ENCODE peak calls at places on chromosomes 13 and 19, in six cellular contexts. R, Q, V, U, J and S are unnamed samples.

GRCh38 chr13:30047154-30047874 is 196.9 kb upstream of the UBL3 start:
- DNase-seq in R (no peak), Q (peak; percentile 73), V (no peak), U (no peak), J (no peak), S (no peak)

GRCh38 chr19:42068361-42068755 is 1.6 kb downstream of the GRIK5 start:
- DNase-seq in R (no peak), Q (no peak), V (no peak), U (no peak), J (no peak), S (no peak)

GRCh38 chr19:37966211-37967072 is 59.4 kb downstream of the SIPA1L3 start:
- DNase-seq in R (no peak), Q (peak; percentile 70), V (no peak), U (no peak), J (no peak), S (no peak)

GRCh38 chr13:103009061-103009840 is 57.0 kb downstream of the SLC10A2 start:
- DNase-seq in R (no peak), Q (no peak), V (no peak), U (no peak), J (no peak), S (no peak)

GRCh38 chr13:66362485-66362884 is 867.7 kb downstream of the PCDH9 start:
- DNase-seq in R (no peak), Q (peak; percentile 14), V (no peak), U (no peak), J (no peak), S (no peak)

GRCh38 chr19:57515218-57515617 is 11.9 kb upstream of the ZNF549 start:
- DNase-seq in R (no peak), Q (no peak), V (no peak), U (no peak), J (no peak), S (no peak)

GRCh38 chr13:102122147-102122546 is 279.7 kb downstream of the FGF14 start:
- DNase-seq in R (no peak), Q (no peak), V (no peak), U (no peak), J (no peak), S (no peak)

GRCh38 chr19:45114116-45114515 is 21.1 kb downstream of the PPP1R37 start:
- DNase-seq in R (no peak), Q (no peak), V (no peak), U (no peak), J (no peak), S (no peak)

GRCh38 chr19:39372047-39372802 is 18.7 kb downstream of the PAF1 start:
- DNase-seq in R (peak; percentile 72), Q (peak; percentile 95), V (no peak), U (no peak), J (peak; percentile 59), S (no peak)

GRCh38 chr19:41564515-41565383 is 11.2 kb upstream of the CEACAM21 start:
- DNase-seq in R (no peak), Q (no peak), V (peak; percentile 75), U (no peak), J (no peak), S (no peak)

GRCh38 chr13:71828117-71828516 is 38.9 kb downstream of the DACH1 start:
- DNase-seq in R (no peak), Q (no peak), V (no peak), U (no peak), J (no peak), S (no peak)

GRCh38 chr13:85503797-85504196 is 295.4 kb downstream of the SLITRK6 start:
- DNase-seq in R (no peak), Q (peak; percentile 84), V (no peak), U (no peak), J (no peak), S (no peak)

GRCh38 chr19:48683349-48683748 is 10.5 kb upstream of the NTN5 start:
- DNase-seq in R (no peak), Q (peak; percentile 52), V (no peak), U (no peak), J (peak; percentile 63), S (no peak)

GRCh38 chr13:23637813-23638212 is 67.6 kb downstream of the TNFRSF19 start:
- DNase-seq in R (peak; percentile 35), Q (no peak), V (no peak), U (no peak), J (no peak), S (no peak)

GRCh38 chr13:89923052-89923451 is 1424.4 kb upstream of the MIR17HG start:
- DNase-seq in R (no peak), Q (no peak), V (no peak), U (no peak), J (no peak), S (no peak)

GRCh38 chr13:89920461-89920860 is 1427.0 kb upstream of the MIR17HG start:
- DNase-seq in R (no peak), Q (no peak), V (no peak), U (no peak), J (no peak), S (no peak)

GRCh38 chr13:89923731-89924130 is 1423.8 kb upstream of the MIR17HG start:
- DNase-seq in R (no peak), Q (peak; percentile 14), V (no peak), U (no peak), J (no peak), S (no peak)

GRCh38 chr13:89930861-89931260 is 1416.6 kb upstream of the MIR17HG start:
- DNase-seq in R (no peak), Q (no peak), V (peak; percentile 70), U (no peak), J (no peak), S (no peak)

DNA sequence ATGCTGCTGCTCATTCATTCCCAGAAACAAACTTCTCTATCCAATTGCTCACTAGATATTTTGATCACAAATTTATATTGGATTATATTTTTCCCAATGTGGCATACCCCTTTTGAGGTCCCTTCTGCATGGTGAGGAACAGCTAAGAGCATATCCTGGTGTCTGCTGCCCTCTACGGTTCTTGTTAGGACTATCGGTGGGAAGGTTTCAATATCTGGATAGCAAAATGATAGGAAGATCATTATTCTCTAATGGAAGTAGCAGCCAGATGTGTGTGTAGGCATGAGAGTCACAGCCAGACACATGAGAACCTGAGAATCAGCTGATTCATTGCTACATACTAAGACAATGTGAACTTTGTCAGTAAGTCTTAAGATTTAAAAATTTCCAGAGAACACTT is 1422.4 kb upstream of the MIR17HG start:
- DNase-seq in R (no peak), Q (peak; percentile 14), V (peak; percentile 66), U (peak; percentile 16), J (no peak), S (no peak)
- TF ChIP-seq CTCF in R (no peak), Q (peak; percentile 45), V (peak; percentile 84), U (peak; percentile 48), J (peak; percentile 32), S (peak; percentile 64)

DNA sequence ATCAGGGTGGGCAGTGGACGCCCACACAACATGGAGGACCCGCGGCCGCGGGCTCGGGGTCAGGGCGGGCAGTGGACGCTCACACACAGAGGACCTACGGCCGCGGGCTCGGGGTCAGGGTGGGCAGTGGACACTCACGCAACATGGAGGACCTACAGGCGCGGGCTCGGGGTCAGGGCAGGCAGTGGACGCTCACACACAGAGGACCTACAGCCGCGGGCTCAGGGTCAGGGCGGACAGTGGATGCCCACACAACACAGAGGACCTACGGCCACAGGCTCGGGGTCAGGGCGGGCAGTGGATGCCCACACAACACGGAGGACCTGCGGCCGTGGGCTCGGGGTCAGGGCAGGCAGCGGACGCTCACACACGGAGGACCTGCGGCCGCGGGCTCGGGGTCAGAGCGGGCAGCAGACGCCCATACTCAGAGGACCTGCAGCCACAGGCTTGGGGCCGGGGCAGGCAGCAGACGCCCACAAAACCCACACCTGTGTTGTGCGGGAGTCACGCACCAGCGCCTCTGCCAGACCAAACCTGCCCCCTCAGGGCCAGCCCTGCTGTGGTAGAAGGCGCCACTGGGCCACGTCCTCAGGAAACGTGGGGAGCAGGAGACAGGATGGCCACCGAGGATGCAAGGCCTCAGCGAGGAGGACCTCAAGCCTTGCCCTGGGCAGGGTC is 27.6 kb upstream of the C13orf46 start:
- DNase-seq in R (no peak), Q (no peak), V (no peak), U (no peak), J (no peak), S (no peak)
- TF ChIP-seq CTCF in R (no peak), Q (no peak), V (no peak), U (no peak), J (no peak), S (no peak)

DNA sequence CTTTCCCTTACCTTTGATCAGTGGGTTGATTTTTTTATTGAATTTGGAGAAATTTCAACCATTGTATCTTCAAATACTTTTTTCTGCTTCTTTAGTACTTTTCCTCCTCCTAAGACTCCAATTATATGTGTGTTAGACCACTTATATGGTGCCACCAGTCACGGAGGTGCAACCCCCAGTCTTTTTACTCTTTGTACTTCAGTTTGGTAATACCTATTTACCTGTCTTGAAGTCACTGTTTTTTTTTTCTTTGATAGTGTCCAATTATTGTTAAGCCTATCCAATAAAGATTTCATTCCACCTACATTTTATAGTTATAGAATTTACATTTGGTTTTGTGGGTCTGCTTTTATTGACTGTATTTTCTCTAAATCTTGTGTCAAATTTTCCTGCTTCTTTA is 14.9 kb downstream of the ZNF283 start:
- DNase-seq in R (no peak), Q (no peak), V (no peak), U (no peak), J (no peak), S (no peak)
- TF ChIP-seq CTCF in R (no peak), Q (no peak), V (no peak), U (no peak), J (no peak), S (no peak)

GRCh38 chr19:11587302-11587972 is 9.8 kb upstream of the ZNF627 start:
- DNase-seq in R (peak; percentile 71), Q (peak; percentile 18), V (peak; percentile 94), U (peak; percentile 84), J (peak; percentile 86), S (peak; percentile 70)

GRCh38 chr19:11594084-11594483 is 3.2 kb upstream of the ZNF627 start:
- DNase-seq in R (no peak), Q (no peak), V (no peak), U (no peak), J (no peak), S (no peak)

DNA sequence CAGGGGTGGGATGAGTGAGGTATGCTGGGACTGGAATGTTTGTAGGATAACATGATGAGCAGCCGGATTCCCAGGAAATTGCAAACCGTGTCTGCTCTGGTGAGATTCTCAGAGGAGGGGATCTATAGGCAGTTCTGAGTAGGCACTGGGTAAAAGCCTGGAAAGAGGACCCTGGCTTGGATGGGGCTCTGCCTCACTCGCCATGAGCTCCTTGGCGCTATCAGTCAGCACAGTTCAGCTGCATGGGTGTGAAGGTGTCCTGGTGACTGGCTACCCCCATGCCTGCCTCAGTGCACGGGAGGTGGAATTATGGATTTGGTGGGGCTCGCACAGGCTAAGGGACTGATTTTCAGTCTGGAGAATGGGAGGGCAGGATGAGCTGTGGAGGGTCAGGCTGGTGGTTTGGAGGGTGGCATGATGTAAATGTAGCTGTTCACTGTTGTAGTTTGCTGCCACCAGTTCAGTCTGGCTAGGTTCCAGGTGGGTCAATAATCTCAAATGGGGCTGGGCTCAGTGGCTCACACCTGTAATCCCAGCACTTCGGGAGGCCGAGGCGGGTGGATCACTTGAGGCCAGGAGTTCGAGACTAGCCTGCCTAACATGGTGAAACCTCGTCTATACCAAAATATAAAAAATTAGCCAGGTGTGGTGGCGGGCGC is 9.2 kb upstream of the ZNF627 start:
- DNase-seq in R (no peak), Q (no peak), V (no peak), U (no peak), J (no peak), S (no peak)
- TF ChIP-seq CTCF in R (no peak), Q (no peak), V (peak; percentile 12), U (no peak), J (peak; percentile 3), S (no peak)

GRCh38 chr13:37429976-37430375 is 168.6 kb downstream of the POSTN start:
- DNase-seq in R (no peak), Q (peak; percentile 82), V (no peak), U (no peak), J (no peak), S (no peak)

GRCh38 chr13:37427843-37428494 is 170.6 kb downstream of the POSTN start:
- DNase-seq in R (no peak), Q (no peak), V (no peak), U (no peak), J (no peak), S (no peak)
- TF ChIP-seq CTCF in R (no peak), Q (no peak), V (peak; percentile 72), U (no peak), J (no peak), S (peak; percentile 36)